ENCODE peak calls at places on chromosomes 7 and 10, in five cellular contexts. One of them, this sample, is unnamed.

GRCh38 chr10:44950326-44951225 is 9.0 kb upstream of the RASSF4 start:
- DNase-seq in fibroblast of lung: no peak
- DNase-seq in uterus: no peak
- DNase-seq in adrenal gland: no peak
- DNase-seq in colonic mucosa: peak; percentile 11
- DNase-seq in this sample: peak; percentile 10

GRCh38 chr10:44195120-44196007 is 189.5 kb downstream of the CXCL12 start:
- DNase-seq in fibroblast of lung: peak; percentile 93
- DNase-seq in uterus: peak; percentile 80
- DNase-seq in adrenal gland: peak; percentile 18
- DNase-seq in colonic mucosa: peak; percentile 57
- DNase-seq in this sample: no peak

GRCh38 chr10:93495654-93496321 is 624 bp upstream of the CEP55 start:
- DNase-seq in fibroblast of lung: peak; percentile 48
- DNase-seq in uterus: peak; percentile 28
- DNase-seq in adrenal gland: peak; percentile 41
- DNase-seq in colonic mucosa: peak; percentile 65
- DNase-seq in this sample: no peak

GRCh38 chr7:41979834-41980307 is 257.1 kb downstream of the GLI3 start:
- DNase-seq in fibroblast of lung: peak; percentile 73
- DNase-seq in uterus: peak; percentile 44
- DNase-seq in adrenal gland: no peak
- DNase-seq in colonic mucosa: no peak
- DNase-seq in this sample: no peak

GRCh38 chr7:108497082-108497725 is 28.7 kb downstream of the PNPLA8 start:
- DNase-seq in fibroblast of lung: peak; percentile 68
- DNase-seq in uterus: no peak
- DNase-seq in adrenal gland: peak; percentile 20
- DNase-seq in colonic mucosa: peak; percentile 32
- DNase-seq in this sample: no peak

GRCh38 chr10:54139819-54140428 is 661.1 kb downstream of the PCDH15 start:
- DNase-seq in fibroblast of lung: no peak
- DNase-seq in uterus: no peak
- DNase-seq in adrenal gland: no peak
- DNase-seq in colonic mucosa: no peak
- DNase-seq in this sample: no peak

GRCh38 chr7:104548861-104549260 is 220.5 kb downstream of the LHFPL3 start:
- DNase-seq in fibroblast of lung: no peak
- DNase-seq in uterus: no peak
- DNase-seq in adrenal gland: no peak
- DNase-seq in colonic mucosa: no peak
- DNase-seq in this sample: no peak

GRCh38 chr7:118602090-118602489 is 377.6 kb downstream of the ANKRD7 start:
- DNase-seq in fibroblast of lung: no peak
- DNase-seq in uterus: no peak
- DNase-seq in adrenal gland: no peak
- DNase-seq in colonic mucosa: no peak
- DNase-seq in this sample: no peak

GRCh38 chr7:116097365-116098009 is 66.9 kb upstream of the TFEC start:
- DNase-seq in fibroblast of lung: peak; percentile 22
- DNase-seq in uterus: no peak
- DNase-seq in adrenal gland: no peak
- DNase-seq in colonic mucosa: no peak
- DNase-seq in this sample: no peak

GRCh38 chr7:3103614-3104399 is 60.1 kb upstream of the CARD11 start:
- DNase-seq in fibroblast of lung: no peak
- DNase-seq in uterus: no peak
- DNase-seq in adrenal gland: no peak
- DNase-seq in colonic mucosa: no peak
- DNase-seq in this sample: no peak

GRCh38 chr7:123431075-123431614 is 103.2 kb downstream of the IQUB start:
- DNase-seq in fibroblast of lung: no peak
- DNase-seq in uterus: no peak
- DNase-seq in adrenal gland: no peak
- DNase-seq in colonic mucosa: no peak
- DNase-seq in this sample: no peak

GRCh38 chr7:106009511-106010226 is 46.6 kb downstream of the CDHR3 start:
- DNase-seq in fibroblast of lung: peak; percentile 100
- DNase-seq in uterus: peak; percentile 87
- DNase-seq in adrenal gland: peak; percentile 87
- DNase-seq in colonic mucosa: peak; percentile 90
- DNase-seq in this sample: peak; percentile 73

GRCh38 chr7:87702326-87702725 is 74.1 kb downstream of the RUNDC3B start:
- DNase-seq in fibroblast of lung: no peak
- DNase-seq in uterus: no peak
- DNase-seq in adrenal gland: no peak
- DNase-seq in colonic mucosa: no peak
- DNase-seq in this sample: no peak

GRCh38 chr10:23338886-23339285 is 5.7 kb downstream of the C10orf67 start:
- DNase-seq in fibroblast of lung: no peak
- DNase-seq in uterus: no peak
- DNase-seq in adrenal gland: no peak
- DNase-seq in colonic mucosa: no peak
- DNase-seq in this sample: no peak

GRCh38 chr10:70799124-70799523 is 13.9 kb upstream of the TBATA start:
- DNase-seq in fibroblast of lung: no peak
- DNase-seq in uterus: no peak
- DNase-seq in adrenal gland: no peak
- DNase-seq in colonic mucosa: no peak
- DNase-seq in this sample: no peak

GRCh38 chr7:88344956-88345832 is 38.5 kb upstream of the STEAP4 start:
- DNase-seq in fibroblast of lung: peak; percentile 5
- DNase-seq in uterus: peak; percentile 22
- DNase-seq in adrenal gland: peak; percentile 65
- DNase-seq in colonic mucosa: peak; percentile 31
- DNase-seq in this sample: no peak

GRCh38 chr10:132208489-132209050 is 21.8 kb downstream of the DPYSL4 start:
- DNase-seq in fibroblast of lung: no peak
- DNase-seq in uterus: no peak
- DNase-seq in adrenal gland: no peak
- DNase-seq in colonic mucosa: no peak
- DNase-seq in this sample: no peak

GRCh38 chr7:69935107-69935506 is 336.8 kb downstream of the AUTS2 start:
- DNase-seq in fibroblast of lung: no peak
- DNase-seq in uterus: no peak
- DNase-seq in adrenal gland: no peak
- DNase-seq in colonic mucosa: no peak
- DNase-seq in this sample: no peak

GRCh38 chr7:151309306-151309705 is 32.3 kb upstream of the NUB1 start:
- DNase-seq in fibroblast of lung: peak; percentile 73
- DNase-seq in uterus: no peak
- DNase-seq in adrenal gland: no peak
- DNase-seq in colonic mucosa: no peak
- DNase-seq in this sample: no peak

GRCh38 chr7:151308791-151309190 is 32.8 kb upstream of the NUB1 start:
- DNase-seq in fibroblast of lung: no peak
- DNase-seq in uterus: no peak
- DNase-seq in adrenal gland: no peak
- DNase-seq in colonic mucosa: no peak
- DNase-seq in this sample: no peak

GRCh38 chr7:151312356-151312755 is 29.3 kb upstream of the NUB1 start:
- DNase-seq in fibroblast of lung: no peak
- DNase-seq in uterus: no peak
- DNase-seq in adrenal gland: no peak
- DNase-seq in colonic mucosa: no peak
- DNase-seq in this sample: no peak

GRCh38 chr7:151311294-151311864 is 30.2 kb upstream of the NUB1 start:
- DNase-seq in fibroblast of lung: no peak
- DNase-seq in uterus: no peak
- DNase-seq in adrenal gland: no peak
- DNase-seq in colonic mucosa: peak; percentile 54
- DNase-seq in this sample: no peak

DNA sequence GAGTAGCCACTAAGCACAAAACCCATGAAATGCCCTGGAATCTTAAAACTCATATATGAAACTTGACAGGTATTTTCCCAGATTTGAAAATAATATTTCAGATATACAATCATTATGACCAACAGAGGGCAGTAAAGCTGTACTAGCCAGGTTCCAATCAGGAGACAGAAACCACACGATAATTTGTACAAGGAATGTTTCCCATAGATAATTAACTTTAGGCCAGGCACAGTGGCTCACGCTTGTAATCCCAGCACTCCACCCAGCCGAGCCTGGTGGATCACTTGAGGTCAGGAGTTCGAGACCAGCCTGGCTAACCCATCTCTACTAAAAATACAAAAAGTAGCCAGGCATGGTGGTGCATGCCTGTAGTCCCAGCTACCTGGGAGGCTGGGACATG is 31.0 kb upstream of the NUB1 start:
- DNase-seq in fibroblast of lung: peak; percentile 37
- DNase-seq in uterus: no peak
- DNase-seq in adrenal gland: no peak
- DNase-seq in colonic mucosa: no peak
- DNase-seq in this sample: no peak
- TF ChIP-seq CTCF in fibroblast of lung: peak; percentile 43
- TF ChIP-seq CTCF in uterus: peak; percentile 20
- TF ChIP-seq CTCF in adrenal gland: peak; percentile 11
- TF ChIP-seq CTCF in colonic mucosa: no peak
- TF ChIP-seq CTCF in this sample: no peak

DNA sequence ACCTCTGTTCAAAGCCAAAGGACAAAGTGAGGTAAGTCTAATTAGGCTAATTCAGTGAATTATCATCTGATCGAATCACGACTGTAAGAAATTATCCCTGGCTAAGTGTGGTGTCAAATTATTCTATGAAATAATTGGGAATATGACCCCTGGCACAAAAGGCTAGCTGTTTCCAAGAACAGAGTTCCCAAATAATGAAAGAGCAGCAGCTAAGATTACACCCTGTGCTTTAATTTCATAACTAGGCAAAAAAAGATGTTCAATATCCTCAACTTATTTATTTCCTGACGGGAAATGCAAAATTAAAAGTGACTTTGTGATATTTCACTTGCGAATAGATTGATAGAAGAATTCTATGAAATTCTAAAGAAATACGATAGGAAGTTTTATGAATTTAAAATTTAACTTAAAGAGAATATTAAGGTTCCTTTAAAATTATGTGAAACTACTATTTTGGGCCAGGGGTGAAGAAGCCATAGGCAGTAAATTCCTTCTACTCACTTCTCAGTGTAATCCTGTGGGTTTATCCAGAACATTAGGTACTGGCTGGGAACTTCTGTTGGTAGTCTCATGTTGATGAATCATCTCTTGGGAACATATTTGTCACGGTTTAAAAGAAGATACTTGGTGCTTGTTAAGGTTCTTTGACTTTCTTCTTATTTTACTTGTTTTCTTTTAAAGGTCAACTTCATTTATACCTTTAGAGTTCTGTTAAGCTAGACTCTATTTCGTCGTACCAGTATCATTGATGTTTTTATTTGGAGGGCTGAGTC is 148.5 kb downstream of the POLR1F start:
- DNase-seq in fibroblast of lung: peak; percentile 55
- DNase-seq in uterus: no peak
- DNase-seq in adrenal gland: no peak
- DNase-seq in colonic mucosa: no peak
- DNase-seq in this sample: no peak
- TF ChIP-seq CTCF in fibroblast of lung: no peak
- TF ChIP-seq CTCF in uterus: no peak
- TF ChIP-seq CTCF in adrenal gland: no peak
- TF ChIP-seq CTCF in colonic mucosa: no peak
- TF ChIP-seq CTCF in this sample: no peak

GRCh38 chr10:91493313-91493712 is 83.2 kb downstream of the HECTD2 start:
- DNase-seq in fibroblast of lung: peak; percentile 79
- DNase-seq in uterus: no peak
- DNase-seq in adrenal gland: no peak
- DNase-seq in colonic mucosa: no peak
- DNase-seq in this sample: no peak
- TF ChIP-seq CTCF in fibroblast of lung: peak; percentile 18
- TF ChIP-seq CTCF in uterus: peak; percentile 52
- TF ChIP-seq CTCF in adrenal gland: peak; percentile 50
- TF ChIP-seq CTCF in colonic mucosa: peak; percentile 33
- TF ChIP-seq CTCF in this sample: no peak

DNA sequence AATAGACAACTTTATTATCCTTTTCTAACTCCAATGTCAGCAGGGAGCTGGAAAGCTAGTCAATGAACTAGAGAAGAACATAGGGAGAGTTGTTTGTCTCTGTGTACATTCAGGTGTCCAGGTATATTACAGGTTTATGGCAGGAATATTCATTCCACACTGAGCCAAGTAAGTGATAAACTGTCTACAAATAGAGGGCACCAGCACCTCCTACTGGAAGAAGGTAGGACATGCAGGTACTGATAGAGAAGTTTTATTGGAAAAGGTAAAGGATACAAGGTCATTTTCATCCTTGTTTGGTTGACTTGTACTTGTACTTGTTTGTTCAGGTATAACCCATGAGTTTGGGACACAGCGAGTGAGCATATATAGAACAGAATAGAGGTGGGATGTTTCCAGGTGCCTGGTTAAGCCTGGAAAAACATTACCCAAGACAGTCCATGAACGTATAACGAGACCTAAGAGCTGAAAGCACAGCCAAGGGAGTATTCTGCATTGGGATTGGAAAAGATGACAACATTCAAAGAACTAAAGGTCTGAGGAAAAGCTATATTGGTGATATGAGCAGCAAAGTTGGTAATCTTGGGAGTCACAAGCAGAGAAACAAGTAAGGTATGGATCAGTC is 61.4 kb upstream of the PPP1R3C start:
- DNase-seq in fibroblast of lung: peak; percentile 65
- DNase-seq in uterus: no peak
- DNase-seq in adrenal gland: no peak
- DNase-seq in colonic mucosa: peak; percentile 30
- DNase-seq in this sample: no peak
- TF ChIP-seq CTCF in fibroblast of lung: peak; percentile 80
- TF ChIP-seq CTCF in uterus: peak; percentile 22
- TF ChIP-seq CTCF in adrenal gland: peak; percentile 61
- TF ChIP-seq CTCF in colonic mucosa: peak; percentile 24
- TF ChIP-seq CTCF in this sample: no peak